ENCODE peak calls at places on chromosomes 4 and X, in nine cellular contexts. D is stimulated activated naive CD8-positive, alpha-beta T cell treated with anti-CD3 and anti-CD28 coated beads, Interleukin-15, amount 100 ng/mL, for 72 hours; R is H4; M is amniotic epithelial cell; Z is HT1080; J is AG10803; E is lower lobe of right lung; O is T-cell; C is EL. V is an unnamed sample.

GRCh38 chr4:2783790-2784189 is 9.1 kb upstream of the SH3BP2 start:
- DNase-seq in D (no peak), R (no peak), M (no peak), Z (no peak), J (no peak), E (no peak), O (no peak), C (no peak), V (no peak)

GRCh38 chr4:119628281-119629141 is at the start of gene PDE5A:
- DNase-seq in D (peak; percentile 82), R (peak; percentile 82), M (peak; percentile 46), Z (peak; percentile 81), J (peak; percentile 67), E (peak; percentile 85), O (peak; percentile 66), C (peak; percentile 78), V (peak; percentile 90)

GRCh38 chr4:88341227-88342192 is 37.1 kb upstream of the HERC6 start:
- DNase-seq in D (no peak), R (peak; percentile 84), M (peak; percentile 95), Z (peak; percentile 91), J (peak; percentile 82), E (no peak), O (no peak), C (peak; percentile 88), V (no peak)

GRCh38 chr4:163017135-163017534 is 149.6 kb downstream of the NAF1 start:
- DNase-seq in D (no peak), R (no peak), M (no peak), Z (no peak), J (no peak), E (no peak), O (no peak), C (no peak), V (no peak)

GRCh38 chrX:74450803-74451449 is 29.6 kb downstream of the SLC16A2 start:
- DNase-seq in D (no peak), R (peak; percentile 78), M (peak; percentile 95), Z (peak; percentile 95), J (peak; percentile 92), E (no peak), O (no peak), C (peak; percentile 91), V (no peak)

GRCh38 chr4:54063224-54063623 is 1.2 kb downstream of the CHIC2 start:
- DNase-seq in D (no peak), R (no peak), M (peak; percentile 56), Z (peak; percentile 48), J (peak; percentile 69), E (no peak), O (no peak), C (peak; percentile 74), V (no peak)

GRCh38 chr4:86108152-86108551 is 251.7 kb downstream of the MAPK10 start:
- DNase-seq in D (no peak), R (no peak), M (no peak), Z (peak; percentile 3), J (peak; percentile 44), E (no peak), O (no peak), C (peak; percentile 20), V (no peak)

GRCh38 chr4:7911044-7911578 is 28.6 kb downstream of the AFAP1 start:
- DNase-seq in D (no peak), R (no peak), M (peak; percentile 87), Z (no peak), J (peak; percentile 96), E (no peak), O (no peak), C (peak; percentile 89), V (peak; percentile 81)

GRCh38 chrX:134935286-134935685 is 55.5 kb upstream of the SMIM10 start:
- DNase-seq in D (no peak), R (no peak), M (peak; percentile 29), Z (no peak), J (peak; percentile 6), E (no peak), O (no peak), C (no peak), V (no peak)

GRCh38 chr4:153344131-153345010 is at the start of gene MND1:
- DNase-seq in D (peak; percentile 91), R (peak; percentile 76), M (peak; percentile 61), Z (peak; percentile 84), J (peak; percentile 65), E (peak; percentile 87), O (peak; percentile 87), C (peak; percentile 87), V (peak; percentile 96)

GRCh38 chr4:16029329-16029728 is 54.5 kb downstream of the PROM1 start:
- DNase-seq in D (no peak), R (peak; percentile 34), M (peak; percentile 78), Z (peak; percentile 17), J (peak; percentile 75), E (no peak), O (no peak), C (peak; percentile 42), V (no peak)

GRCh38 chrX:96685205-96686099 is 810 bp downstream of the DIAPH2 start:
- DNase-seq in D (peak; percentile 24), R (peak; percentile 31), M (peak; percentile 61), Z (peak; percentile 52), J (peak; percentile 28), E (peak; percentile 54), O (peak; percentile 25), C (peak; percentile 51), V (peak; percentile 21)

GRCh38 chrX:49163555-49164419 is 1.2 kb downstream of the MAGIX start:
- DNase-seq in D (peak; percentile 82), R (peak; percentile 71), M (peak; percentile 77), Z (no peak), J (peak; percentile 75), E (peak; percentile 91), O (peak; percentile 74), C (peak; percentile 79), V (peak; percentile 82)

GRCh38 chr4:119209077-119209476 is 3.4 kb upstream of the USP53 start:
- DNase-seq in D (peak; percentile 23), R (peak; percentile 23), M (peak; percentile 87), Z (peak; percentile 99), J (peak; percentile 91), E (no peak), O (no peak), C (peak; percentile 96), V (no peak)

GRCh38 chrX:46611658-46612362 is 38.2 kb downstream of the CHST7 start:
- DNase-seq in D (no peak), R (no peak), M (no peak), Z (no peak), J (no peak), E (no peak), O (peak; percentile 50), C (no peak), V (no peak)